ENCODE peak calls at places on chromosomes 11 and 22, in eight cellular contexts. One of them, this sample, is unnamed.

GRCh38 chr22:49243965-49244364 is 583.7 kb downstream of the BRD1 start:
- DNase-seq in right lobe of liver: no peak
- DNase-seq in IMR-90: no peak
- DNase-seq in transverse colon: no peak
- DNase-seq in heart left ventricle: no peak
- DNase-seq in stomach: no peak
- DNase-seq in adrenal gland: no peak
- DNase-seq in A549: no peak
- DNase-seq in this sample: no peak

GRCh38 chr11:76184551-76184993 is 21.7 kb downstream of the WNT11 start:
- DNase-seq in right lobe of liver: no peak
- DNase-seq in IMR-90: peak; percentile 15
- DNase-seq in transverse colon: no peak
- DNase-seq in heart left ventricle: no peak
- DNase-seq in stomach: no peak
- DNase-seq in adrenal gland: no peak
- DNase-seq in A549: no peak
- DNase-seq in this sample: no peak

GRCh38 chr22:48890693-48891554 is 936.7 kb downstream of the BRD1 start:
- DNase-seq in right lobe of liver: no peak
- DNase-seq in IMR-90: no peak
- DNase-seq in transverse colon: no peak
- DNase-seq in heart left ventricle: no peak
- DNase-seq in stomach: peak; percentile 20
- DNase-seq in adrenal gland: no peak
- DNase-seq in A549: no peak
- DNase-seq in this sample: no peak

GRCh38 chr11:119196833-119197483 is 9.2 kb upstream of the CBL start:
- DNase-seq in right lobe of liver: no peak
- DNase-seq in IMR-90: peak; percentile 85
- DNase-seq in transverse colon: peak; percentile 75
- DNase-seq in heart left ventricle: peak; percentile 63
- DNase-seq in stomach: peak; percentile 76
- DNase-seq in adrenal gland: peak; percentile 67
- DNase-seq in A549: peak; percentile 82
- DNase-seq in this sample: peak; percentile 81

GRCh38 chr11:69425895-69426544 is 55.4 kb upstream of the LINC01488 start:
- DNase-seq in right lobe of liver: no peak
- DNase-seq in IMR-90: no peak
- DNase-seq in transverse colon: no peak
- DNase-seq in heart left ventricle: no peak
- DNase-seq in stomach: no peak
- DNase-seq in adrenal gland: no peak
- DNase-seq in A549: no peak
- DNase-seq in this sample: no peak

GRCh38 chr22:25764270-25765015 is 22.5 kb downstream of the MYO18B start:
- DNase-seq in right lobe of liver: no peak
- DNase-seq in IMR-90: no peak
- DNase-seq in transverse colon: no peak
- DNase-seq in heart left ventricle: no peak
- DNase-seq in stomach: no peak
- DNase-seq in adrenal gland: no peak
- DNase-seq in A549: no peak
- DNase-seq in this sample: no peak

GRCh38 chr22:35344956-35345690 is 35.8 kb upstream of the HMOX1 start:
- DNase-seq in right lobe of liver: no peak
- DNase-seq in IMR-90: no peak
- DNase-seq in transverse colon: peak; percentile 65
- DNase-seq in heart left ventricle: no peak
- DNase-seq in stomach: no peak
- DNase-seq in adrenal gland: no peak
- DNase-seq in A549: no peak
- DNase-seq in this sample: no peak

GRCh38 chr11:72330131-72330727 is 86.3 kb upstream of the PHOX2A start:
- DNase-seq in right lobe of liver: no peak
- DNase-seq in IMR-90: no peak
- DNase-seq in transverse colon: no peak
- DNase-seq in heart left ventricle: no peak
- DNase-seq in stomach: no peak
- DNase-seq in adrenal gland: no peak
- DNase-seq in A549: no peak
- DNase-seq in this sample: no peak

GRCh38 chr11:100777118-100777517 is 90.0 kb downstream of the ARHGAP42 start:
- DNase-seq in right lobe of liver: no peak
- DNase-seq in IMR-90: no peak
- DNase-seq in transverse colon: peak; percentile 44
- DNase-seq in heart left ventricle: no peak
- DNase-seq in stomach: peak; percentile 59
- DNase-seq in adrenal gland: no peak
- DNase-seq in A549: peak; percentile 88
- DNase-seq in this sample: peak; percentile 25

GRCh38 chr11:987671-988070 is 48.8 kb downstream of the MUC6 start:
- DNase-seq in right lobe of liver: no peak
- DNase-seq in IMR-90: no peak
- DNase-seq in transverse colon: no peak
- DNase-seq in heart left ventricle: no peak
- DNase-seq in stomach: no peak
- DNase-seq in adrenal gland: no peak
- DNase-seq in A549: no peak
- DNase-seq in this sample: no peak

GRCh38 chr11:91871791-91872190 is 352.8 kb upstream of the FAT3 start:
- DNase-seq in right lobe of liver: no peak
- DNase-seq in IMR-90: no peak
- DNase-seq in transverse colon: peak; percentile 9
- DNase-seq in heart left ventricle: no peak
- DNase-seq in stomach: no peak
- DNase-seq in adrenal gland: no peak
- DNase-seq in A549: no peak
- DNase-seq in this sample: no peak

GRCh38 chr11:13210424-13210823 is 67.2 kb upstream of the BMAL1 start:
- DNase-seq in right lobe of liver: peak; percentile 58
- DNase-seq in IMR-90: peak; percentile 84
- DNase-seq in transverse colon: peak; percentile 67
- DNase-seq in heart left ventricle: peak; percentile 58
- DNase-seq in stomach: peak; percentile 73
- DNase-seq in adrenal gland: peak; percentile 80
- DNase-seq in A549: peak; percentile 88
- DNase-seq in this sample: peak; percentile 69

GRCh38 chr11:33194455-33194854 is 33.2 kb upstream of the CSTF3 start:
- DNase-seq in right lobe of liver: no peak
- DNase-seq in IMR-90: no peak
- DNase-seq in transverse colon: no peak
- DNase-seq in heart left ventricle: no peak
- DNase-seq in stomach: no peak
- DNase-seq in adrenal gland: no peak
- DNase-seq in A549: no peak
- DNase-seq in this sample: no peak

GRCh38 chr22:45831394-45831793 is 145.6 kb downstream of the WNT7B start:
- DNase-seq in right lobe of liver: no peak
- DNase-seq in IMR-90: peak; percentile 38
- DNase-seq in transverse colon: no peak
- DNase-seq in heart left ventricle: no peak
- DNase-seq in stomach: no peak
- DNase-seq in adrenal gland: no peak
- DNase-seq in A549: peak; percentile 28
- DNase-seq in this sample: no peak

GRCh38 chr22:39318507-39319283 is 728 bp downstream of the RPL3 start:
- DNase-seq in right lobe of liver: no peak
- DNase-seq in IMR-90: no peak
- DNase-seq in transverse colon: peak; percentile 44
- DNase-seq in heart left ventricle: no peak
- DNase-seq in stomach: no peak
- DNase-seq in adrenal gland: peak; percentile 60
- DNase-seq in A549: no peak
- DNase-seq in this sample: no peak

GRCh38 chr22:39315389-39315788 is 4.0 kb downstream of the RPL3 start:
- DNase-seq in right lobe of liver: no peak
- DNase-seq in IMR-90: no peak
- DNase-seq in transverse colon: no peak
- DNase-seq in heart left ventricle: no peak
- DNase-seq in stomach: no peak
- DNase-seq in adrenal gland: peak; percentile 81
- DNase-seq in A549: no peak
- DNase-seq in this sample: no peak

GRCh38 chr22:39316440-39317083 is 2.9 kb downstream of the RPL3 start:
- DNase-seq in right lobe of liver: peak; percentile 74
- DNase-seq in IMR-90: peak; percentile 95
- DNase-seq in transverse colon: peak; percentile 79
- DNase-seq in heart left ventricle: peak; percentile 77
- DNase-seq in stomach: peak; percentile 79
- DNase-seq in adrenal gland: peak; percentile 87
- DNase-seq in A549: peak; percentile 86
- DNase-seq in this sample: peak; percentile 84

GRCh38 chr22:39317756-39318506 is 1.5 kb downstream of the RPL3 start:
- DNase-seq in right lobe of liver: no peak
- DNase-seq in IMR-90: peak; percentile 61
- DNase-seq in transverse colon: no peak
- DNase-seq in heart left ventricle: no peak
- DNase-seq in stomach: no peak
- DNase-seq in adrenal gland: peak; percentile 64
- DNase-seq in A549: no peak
- DNase-seq in this sample: no peak

DNA sequence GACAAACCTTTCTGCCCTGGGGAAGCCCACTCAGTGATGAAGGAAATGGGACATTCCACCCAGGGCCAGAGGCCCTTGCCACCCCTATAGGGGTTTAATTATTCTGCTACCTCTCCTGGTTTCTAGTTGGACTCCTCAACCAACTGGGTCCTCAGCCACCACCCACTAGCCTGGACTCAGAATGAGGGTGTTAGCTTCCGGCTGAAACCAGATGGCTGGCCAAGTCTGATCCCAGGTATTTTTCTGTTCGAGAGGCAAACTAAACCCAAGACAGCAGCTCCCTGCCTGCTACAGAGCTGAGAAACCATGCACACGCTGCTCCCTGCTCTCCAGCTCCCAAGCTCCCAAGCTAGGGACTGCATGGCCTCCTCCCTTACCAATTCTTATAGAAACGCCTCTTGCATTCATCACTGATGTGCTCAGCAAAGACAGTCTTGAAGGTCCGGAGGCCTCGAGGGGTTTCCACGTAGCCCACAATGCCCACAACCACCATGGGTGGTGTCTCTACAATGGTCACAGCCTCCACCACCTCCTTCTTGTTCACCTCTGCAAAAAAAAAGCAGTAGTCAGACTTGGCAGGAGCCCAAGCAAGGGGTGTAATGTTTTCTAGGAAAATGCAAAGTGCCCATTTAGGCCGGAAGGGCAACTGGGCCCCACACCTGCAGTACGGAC is 2.2 kb downstream of the RPL3 start:
- DNase-seq in right lobe of liver: no peak
- DNase-seq in IMR-90: no peak
- DNase-seq in transverse colon: peak; percentile 60
- DNase-seq in heart left ventricle: no peak
- DNase-seq in stomach: no peak
- DNase-seq in adrenal gland: peak; percentile 39
- DNase-seq in A549: no peak
- DNase-seq in this sample: no peak
- TF ChIP-seq POLR2A in right lobe of liver: no peak
- TF ChIP-seq POLR2A in IMR-90: no peak
- TF ChIP-seq POLR2A in transverse colon: no peak
- TF ChIP-seq POLR2A in heart left ventricle: no peak
- TF ChIP-seq POLR2A in stomach: no peak
- TF ChIP-seq POLR2A in adrenal gland: peak; percentile 3
- TF ChIP-seq POLR2A in A549: no peak
- TF ChIP-seq POLR2A in this sample: no peak

GRCh38 chr11:65858354-65859133 is 564 bp upstream of the CFL1 start:
- DNase-seq in right lobe of liver: no peak
- DNase-seq in IMR-90: no peak
- DNase-seq in transverse colon: no peak
- DNase-seq in heart left ventricle: no peak
- DNase-seq in stomach: no peak
- DNase-seq in adrenal gland: no peak
- DNase-seq in A549: no peak
- DNase-seq in this sample: no peak

GRCh38 chr11:65857500-65858353 is at the start of gene CFL1:
- DNase-seq in right lobe of liver: peak; percentile 99
- DNase-seq in IMR-90: peak; percentile 97
- DNase-seq in transverse colon: peak; percentile 99
- DNase-seq in heart left ventricle: peak; percentile 99
- DNase-seq in stomach: peak; percentile 99
- DNase-seq in adrenal gland: peak; percentile 99
- DNase-seq in A549: peak; percentile 99
- DNase-seq in this sample: peak; percentile 98

GRCh38 chr11:65855927-65856363 is 2.0 kb downstream of the CFL1 start:
- DNase-seq in right lobe of liver: no peak
- DNase-seq in IMR-90: no peak
- DNase-seq in transverse colon: no peak
- DNase-seq in heart left ventricle: no peak
- DNase-seq in stomach: no peak
- DNase-seq in adrenal gland: peak; percentile 22
- DNase-seq in A549: no peak
- DNase-seq in this sample: no peak

GRCh38 chr11:65854871-65855837 is 2.8 kb downstream of the CFL1 start:
- DNase-seq in right lobe of liver: peak; percentile 53
- DNase-seq in IMR-90: no peak
- DNase-seq in transverse colon: peak; percentile 18
- DNase-seq in heart left ventricle: no peak
- DNase-seq in stomach: no peak
- DNase-seq in adrenal gland: peak; percentile 21
- DNase-seq in A549: no peak
- DNase-seq in this sample: no peak

GRCh38 chr11:65856689-65857499 is 1.1 kb downstream of the CFL1 start:
- DNase-seq in right lobe of liver: peak; percentile 89
- DNase-seq in IMR-90: peak; percentile 52
- DNase-seq in transverse colon: peak; percentile 90
- DNase-seq in heart left ventricle: peak; percentile 85
- DNase-seq in stomach: peak; percentile 84
- DNase-seq in adrenal gland: peak; percentile 86
- DNase-seq in A549: peak; percentile 81
- DNase-seq in this sample: peak; percentile 84
- TF ChIP-seq POLR2A in right lobe of liver: peak; percentile 68
- TF ChIP-seq POLR2A in IMR-90: no peak
- TF ChIP-seq POLR2A in transverse colon: peak; percentile 88
- TF ChIP-seq POLR2A in heart left ventricle: peak; percentile 37
- TF ChIP-seq POLR2A in stomach: peak; percentile 7
- TF ChIP-seq POLR2A in adrenal gland: peak; percentile 69
- TF ChIP-seq POLR2A in A549: peak; percentile 45
- TF ChIP-seq POLR2A in this sample: peak; percentile 30

GRCh38 chr22:18057568-18058209 is 20.1 kb upstream of the PEX26 start:
- DNase-seq in right lobe of liver: peak; percentile 56
- DNase-seq in IMR-90: peak; percentile 100
- DNase-seq in transverse colon: peak; percentile 74
- DNase-seq in heart left ventricle: peak; percentile 65
- DNase-seq in stomach: peak; percentile 60
- DNase-seq in adrenal gland: peak; percentile 96
- DNase-seq in A549: peak; percentile 85
- DNase-seq in this sample: peak; percentile 95
- TF ChIP-seq POLR2A in right lobe of liver: no peak
- TF ChIP-seq POLR2A in IMR-90: no peak
- TF ChIP-seq POLR2A in transverse colon: no peak
- TF ChIP-seq POLR2A in heart left ventricle: no peak
- TF ChIP-seq POLR2A in stomach: peak; percentile 22
- TF ChIP-seq POLR2A in adrenal gland: peak; percentile 77
- TF ChIP-seq POLR2A in A549: no peak
- TF ChIP-seq POLR2A in this sample: no peak

DNA sequence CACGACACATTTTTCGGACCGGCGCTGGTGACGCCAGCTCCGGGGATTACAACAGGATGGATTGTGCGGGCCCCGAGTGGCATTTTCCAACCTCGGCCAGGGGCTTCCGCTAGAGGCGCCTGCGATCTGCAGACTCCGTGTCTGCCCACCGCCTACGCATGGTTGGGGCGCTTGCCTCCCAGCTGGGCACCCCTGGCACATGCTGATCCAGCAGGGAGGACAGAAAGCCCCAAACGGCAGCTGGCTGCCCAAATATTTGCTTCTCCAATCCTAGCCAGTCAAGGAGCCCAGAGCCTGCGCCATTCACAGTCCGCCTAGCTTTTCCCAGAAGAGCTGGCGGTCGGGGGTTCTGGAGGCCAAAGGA is 418.0 kb downstream of the SOX6 start:
- DNase-seq in right lobe of liver: no peak
- DNase-seq in IMR-90: no peak
- DNase-seq in transverse colon: no peak
- DNase-seq in heart left ventricle: no peak
- DNase-seq in stomach: no peak
- DNase-seq in adrenal gland: no peak
- DNase-seq in A549: no peak
- DNase-seq in this sample: no peak
- TF ChIP-seq POLR2A in right lobe of liver: no peak
- TF ChIP-seq POLR2A in IMR-90: no peak
- TF ChIP-seq POLR2A in transverse colon: no peak
- TF ChIP-seq POLR2A in heart left ventricle: no peak
- TF ChIP-seq POLR2A in stomach: no peak
- TF ChIP-seq POLR2A in adrenal gland: no peak
- TF ChIP-seq POLR2A in A549: no peak
- TF ChIP-seq POLR2A in this sample: no peak

This sample was measured in body of pancreas.